ENCODE peak calls at places on chromosomes 2 and 18, in eight cellular contexts. W is fibroblast of lung, U is prostate gland, V is psoas muscle, N is heart right ventricle, E is upper lobe of left lung, Y is mucosa of descending colon, P is transverse colon. B is an unnamed sample. For H3K4me1, the result is how much of the 10 kb centered on the place peaks cover.

GRCh38 chr2:239114119-239114581 is 266.3 kb downstream of the TWIST2 start:
- DNase-seq in Y (peak), N (peak), P (no peak), E (no peak), U (no peak), V (no peak), W (peak), B (no peak)

GRCh38 chr2:25806941-25807340 is 71.3 kb downstream of the ASXL2 start:
- DNase-seq in W (no peak), Y (no peak), E (no peak), V (no peak), N (no peak), P (no peak), U (no peak), B (no peak)

GRCh38 chr18:939167-939566 is 34.5 kb downstream of the ADCYAP1 start:
- DNase-seq in U (no peak), N (no peak), Y (no peak), E (no peak), P (no peak), W (peak), V (no peak), B (no peak)

GRCh38 chr18:11320981-11321380 is 171.6 kb upstream of the PIEZO2 start:
- DNase-seq in V (no peak), E (no peak), W (peak), P (no peak), Y (no peak), N (no peak), U (no peak), B (no peak)

GRCh38 chr2:101821059-101821805 is 123.7 kb downstream of the MAP4K4 start:
- DNase-seq in W (peak), P (no peak), V (no peak), U (no peak), Y (no peak), N (no peak), E (no peak), B (no peak)

GRCh38 chr18:11785444-11786055 is 65.7 kb upstream of the CHMP1B start:
- DNase-seq in N (no peak), P (no peak), V (no peak), W (no peak), U (no peak), Y (no peak), E (no peak), B (no peak)

GRCh38 chr2:179250848-179251504 is 13.7 kb downstream of the SESTD1 start:
- DNase-seq in E (no peak), Y (no peak), W (no peak), N (no peak), V (no peak), U (no peak), P (no peak), B (no peak)

GRCh38 chr2:53033416-53033815 is 734.2 kb upstream of the CHAC2 start:
- DNase-seq in P (no peak), U (no peak), Y (no peak), E (no peak), N (no peak), W (peak), V (no peak), B (no peak)

GRCh38 chr2:181916726-181917377 is 25.3 kb downstream of the ITPRID2 start:
- DNase-seq in W (peak), N (no peak), U (no peak), V (no peak), E (no peak), P (no peak), Y (no peak), B (no peak)

GRCh38 chr2:8312861-8313768 is 368.7 kb upstream of the ID2 start:
- DNase-seq in P (peak), Y (no peak), V (no peak), N (no peak), U (no peak), W (peak), E (no peak), B (no peak)

GRCh38 chr2:74188018-74188601 is 9.4 kb upstream of the MOB1A start:
- DNase-seq in Y (no peak), N (no peak), V (peak), U (peak), W (peak), E (no peak), P (no peak), B (no peak)

GRCh38 chr2:5666798-5667197 is 25.4 kb upstream of the SOX11 start:
- DNase-seq in P (no peak), Y (no peak), W (peak), V (no peak), U (no peak), E (no peak), N (no peak), B (no peak)

GRCh38 chr18:42011053-42011452 is 56.0 kb downstream of the PIK3C3 start:
- DNase-seq in Y (no peak), P (no peak), V (no peak), U (no peak), W (no peak), N (no peak), E (no peak), B (no peak)

GRCh38 chr2:102258025-102258385 is 53.4 kb upstream of the IL1RL1 start:
- DNase-seq in Y (no peak), U (no peak), P (no peak), E (no peak), N (no peak), W (no peak), V (no peak), B (no peak)

GRCh38 chr2:99984781-99985525 is 157.4 kb downstream of the AFF3 start:
- DNase-seq in E (no peak), W (peak), V (no peak), U (no peak), Y (no peak), N (no peak), P (no peak), B (no peak)

GRCh38 chr2:81981616-81982015 is 1677.1 kb upstream of the LRRTM1 start:
- DNase-seq in U (no peak), N (no peak), W (no peak), P (no peak), Y (no peak), V (no peak), E (no peak), B (no peak)

GRCh38 chr18:74695170-74695569 is 97.5 kb downstream of the ZNF407 start:
- DNase-seq in P (no peak), N (no peak), V (no peak), W (no peak), Y (no peak), E (no peak), U (no peak), B (no peak)

GRCh38 chr18:11995445-11996189 is 14.3 kb downstream of the IMPA2 start:
- DNase-seq in Y (peak), N (peak), P (peak), V (peak), W (peak), U (peak), E (peak), B (no peak)

GRCh38 chr2:179264238-179265081 is at the start of gene SESTD1:
- DNase-seq in Y (peak), N (peak), P (peak), V (peak), W (peak), U (peak), E (peak), B (peak)

GRCh38 chr2:22784586-22784985 is 600.4 kb upstream of the KLHL29 start:
- DNase-seq in W (no peak), V (no peak), U (no peak), Y (no peak), P (no peak), E (no peak), N (no peak), B (no peak)

GRCh38 chr2:160214461-160215055 is 14.5 kb upstream of the ITGB6 start:
- DNase-seq in V (peak), W (peak), Y (no peak), N (no peak), U (peak), E (peak), P (no peak), B (no peak)

GRCh38 chr2:122528061-122528460 is 772.6 kb downstream of the TSN start:
- DNase-seq in V (no peak), E (no peak), W (peak), P (no peak), U (no peak), N (no peak), Y (no peak), B (no peak)

GRCh38 chr2:229571243-229571642 is 143.1 kb downstream of the DNER start:
- DNase-seq in U (no peak), V (no peak), Y (no peak), W (no peak), N (no peak), E (no peak), P (no peak), B (no peak)

DNA sequence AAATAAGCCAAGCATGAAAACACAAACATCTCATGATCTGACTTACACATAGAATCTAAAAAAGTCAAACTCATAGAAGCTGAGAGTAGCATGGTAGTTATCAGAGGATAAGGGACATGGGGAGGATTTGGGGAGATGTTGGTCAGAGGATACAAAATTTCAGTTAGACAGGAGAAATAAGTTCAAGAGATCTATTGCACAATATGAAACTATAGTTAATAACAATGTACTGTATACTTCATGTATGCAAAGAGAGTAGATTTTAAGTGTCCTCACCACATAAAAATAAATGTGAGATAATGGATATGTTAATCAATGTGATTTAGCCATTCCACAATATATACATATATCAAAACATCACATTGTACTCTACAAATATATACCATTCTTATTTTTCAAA is 10.0 kb upstream of the ASNSD1 start:
- DNase-seq in Y (no peak), V (no peak), N (no peak), P (no peak), W (no peak), E (no peak), U (no peak), B (no peak)
- TF ChIP-seq CTCF in Y (no peak), V (no peak), N (no peak), P (no peak), W (no peak), E (no peak), U (no peak), B (no peak)

GRCh38 chr2:20668871-20669475 is 2.0 kb downstream of the GDF7 start:
- DNase-seq in P (no peak), N (no peak), U (no peak), E (no peak), V (no peak), W (no peak), Y (no peak), B (no peak)

GRCh38 chr2:20671036-20671735 is 4.2 kb downstream of the GDF7 start:
- DNase-seq in U (no peak), E (no peak), Y (no peak), W (no peak), V (no peak), N (no peak), P (no peak), B (no peak)

GRCh38 chr2:20671736-20672080 is 4.8 kb downstream of the GDF7 start:
- DNase-seq in N (no peak), Y (no peak), U (no peak), V (no peak), E (no peak), P (no peak), W (no peak), B (no peak)

GRCh38 chr2:20669609-20670314 is 2.8 kb downstream of the GDF7 start:
- DNase-seq in V (no peak), E (no peak), P (no peak), W (no peak), U (no peak), Y (no peak), N (no peak), B (no peak)

GRCh38 chr2:20670315-20671035 is 3.5 kb downstream of the GDF7 start:
- DNase-seq in N (no peak), Y (no peak), U (no peak), W (no peak), V (no peak), E (no peak), P (no peak), B (peak)
- H3K4me3 ChIP-seq in N (no peak), Y (no peak), U (no peak), W (no peak), V (peak), E (no peak), P (no peak), B (no peak)

DNA sequence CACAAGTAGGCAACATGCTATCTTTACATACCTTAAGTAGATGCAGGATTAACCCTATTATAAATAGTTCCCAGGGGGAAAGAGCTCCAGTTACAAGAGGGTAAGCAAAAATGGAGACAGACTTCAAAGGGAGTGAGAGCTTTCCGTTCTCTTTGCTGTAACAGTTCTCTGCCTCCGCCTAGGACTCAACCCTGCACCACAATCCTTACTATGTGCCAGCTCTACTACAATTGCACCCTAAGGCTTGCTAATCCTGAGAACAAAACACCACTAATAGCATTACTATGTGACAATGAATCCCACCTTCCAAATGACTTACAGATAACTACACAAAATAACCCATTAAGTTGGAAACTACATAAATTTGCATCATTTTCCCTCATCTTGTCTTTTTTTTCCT is 7.7 kb downstream of the ZBTB14 start:
- DNase-seq in P (no peak), W (no peak), E (no peak), N (no peak), V (no peak), U (no peak), Y (no peak), B (no peak)
- H3K4me1 ChIP-seq in P (under half), W (under half), E (under half), N (under half), V (under half), U (under half), Y (under half), B (under half)

GRCh38 chr2:96208144-96209010 is at the start of gene STARD7:
- DNase-seq in U (peak), P (peak), W (peak), V (peak), E (peak), N (peak), Y (peak), B (peak)
- TF ChIP-seq CTCF in U (peak), P (peak), W (no peak), V (no peak), E (no peak), N (peak), Y (peak), B (no peak)

DNA sequence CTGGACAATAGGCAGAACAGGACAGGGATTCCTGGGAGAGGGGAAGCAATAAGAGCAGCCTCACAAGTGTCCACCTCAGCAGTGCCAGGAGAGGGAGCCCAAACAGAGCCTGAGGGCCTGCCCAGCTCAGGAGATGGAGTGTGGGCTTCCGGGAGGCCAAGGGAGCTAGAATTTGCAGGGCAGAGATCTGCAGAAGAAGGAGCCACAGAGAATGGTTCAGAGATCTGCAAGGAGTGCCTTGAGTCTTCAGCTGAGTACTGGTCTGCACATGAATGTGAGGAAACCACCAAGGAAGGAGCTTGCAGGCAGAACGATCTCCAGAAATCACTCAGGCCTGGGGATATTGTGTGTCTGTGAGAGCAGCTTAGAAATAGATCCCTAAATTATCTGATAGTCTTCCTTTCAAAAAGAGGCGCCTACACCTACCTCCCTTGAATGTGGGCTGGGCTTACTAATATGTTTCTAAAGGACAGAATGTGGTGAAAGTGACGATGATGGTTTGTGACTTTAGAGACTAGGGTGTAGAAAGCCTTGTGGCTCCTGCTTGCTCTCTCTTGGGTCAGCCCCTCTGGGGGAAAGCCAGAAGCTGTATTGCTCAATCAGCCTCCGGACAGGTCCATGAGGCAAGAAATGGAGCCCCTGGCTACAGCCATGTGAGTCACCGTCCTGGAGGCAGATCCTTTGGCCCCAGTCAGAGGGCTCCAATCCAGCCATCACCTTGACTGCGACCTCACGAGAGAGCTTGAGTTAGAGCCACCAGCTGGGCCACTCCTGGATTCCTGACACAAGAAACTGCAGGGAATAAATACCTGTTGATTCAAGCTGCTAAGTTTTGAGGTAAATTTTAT is 7.6 kb upstream of the LPIN1 start:
- DNase-seq in V (peak), E (peak), P (peak), U (no peak), W (peak), Y (peak), N (peak), B (peak)
- H3K4me3 ChIP-seq in V (no peak), E (no peak), P (no peak), U (no peak), W (no peak), Y (no peak), N (no peak), B (no peak)

GRCh38 chr18:55317832-55318231 is 270.2 kb downstream of the TCF4 start:
- DNase-seq in N (no peak), E (no peak), Y (no peak), U (no peak), P (no peak), V (no peak), W (no peak), B (no peak)
- H3K4me1 ChIP-seq in N (under half), E (under half), Y (under half), U (under half), P (under half), V (half or more), W (under half), B (under half)

DNA sequence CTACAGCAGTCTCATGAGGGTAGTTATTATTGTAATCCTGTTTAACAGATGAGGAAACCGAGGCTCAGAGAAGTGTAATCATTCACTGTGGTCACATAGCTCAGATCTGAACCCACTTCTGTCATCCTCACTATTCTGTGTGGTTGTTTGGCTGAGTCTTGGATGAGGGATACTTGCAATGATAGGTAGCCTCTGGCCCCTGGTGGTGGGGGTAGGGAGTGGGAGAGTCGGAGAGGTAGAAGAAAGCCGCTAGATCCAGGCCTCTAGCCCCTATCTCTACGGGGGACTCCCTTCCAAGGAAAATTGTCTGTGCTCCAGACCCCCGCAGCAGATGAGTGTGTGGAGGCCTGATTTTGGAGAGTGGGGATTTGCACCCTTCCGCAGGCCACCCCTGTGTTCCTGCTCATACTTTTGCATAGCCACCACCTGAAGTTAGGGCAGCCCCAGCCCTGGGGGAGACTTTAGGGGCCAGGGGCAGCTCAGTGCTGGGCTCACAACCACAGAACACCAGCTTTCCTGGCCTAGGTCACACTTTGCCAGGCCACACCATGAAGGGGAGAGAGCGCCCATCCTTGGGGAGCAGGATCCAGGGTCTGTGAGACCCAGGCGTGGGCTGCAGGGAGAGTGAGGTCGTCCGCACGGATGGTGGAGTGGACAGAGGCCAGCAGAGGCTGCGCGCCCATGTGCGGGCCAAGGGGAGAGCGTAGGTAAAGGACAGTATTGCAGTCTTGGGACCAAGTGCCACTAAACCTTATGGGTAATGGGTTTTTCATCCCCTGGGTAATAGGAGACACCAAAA is 148.1 kb downstream of the GLI2 start:
- DNase-seq in Y (no peak), P (no peak), N (no peak), W (no peak), V (peak), U (no peak), E (no peak), B (no peak)
- TF ChIP-seq CTCF in Y (no peak), P (no peak), N (no peak), W (no peak), V (no peak), U (no peak), E (no peak), B (no peak)